ENCODE peak calls at places on chromosomes 7 and 10, in ten cellular contexts. I is upper lobe of right lung, O is H9, B is PC-3, H is keratinocyte, Z is SK-N-SH, R is tibial artery, T is HL-60, N is A549, J is fibroblast of lung. K is an unnamed sample.

GRCh38 chr10:98055875-98056516 is 25.6 kb upstream of the CRTAC1 start:
- DNase-seq in N (no peak), O (peak; percentile 69), J (peak; percentile 14), I (no peak), Z (no peak), R (no peak), T (no peak), B (peak; percentile 31), H (no peak), K (no peak)

GRCh38 chr7:128763541-128763940 is 12.1 kb downstream of the OPN1SW start:
- DNase-seq in I (no peak), O (no peak), T (no peak), Z (no peak), R (no peak), N (no peak), H (no peak), B (no peak), J (peak; percentile 24), K (no peak)

GRCh38 chr10:53236941-53237340 is 464.4 kb upstream of the MBL2 start:
- DNase-seq in J (no peak), R (no peak), I (no peak), O (no peak), N (no peak), Z (no peak), T (no peak), H (no peak), B (peak; percentile 62), K (no peak)

GRCh38 chr10:122232781-122233180 is 38.3 kb upstream of the BTBD16 start:
- DNase-seq in J (peak; percentile 38), I (no peak), H (no peak), R (no peak), B (peak; percentile 64), T (no peak), Z (no peak), O (no peak), N (no peak), K (peak; percentile 61)

GRCh38 chr10:83753490-83753889 is 385.8 kb upstream of the GHITM start:
- DNase-seq in T (no peak), H (no peak), R (no peak), I (no peak), O (no peak), Z (no peak), N (no peak), B (no peak), J (no peak), K (no peak)

GRCh38 chr10:12633776-12634390 is 284.5 kb downstream of the CAMK1D start:
- DNase-seq in Z (no peak), I (no peak), H (no peak), O (no peak), R (no peak), B (no peak), T (no peak), J (no peak), N (no peak), K (no peak)

GRCh38 chr7:54796150-54796549 is 37.1 kb upstream of the SEC61G start:
- DNase-seq in B (no peak), H (no peak), I (no peak), T (no peak), N (no peak), O (no peak), J (no peak), Z (no peak), R (no peak), K (no peak)

GRCh38 chr7:18655969-18656761 is 160.6 kb downstream of the HDAC9 start:
- DNase-seq in I (no peak), J (no peak), T (no peak), N (no peak), Z (no peak), B (no peak), O (no peak), H (no peak), R (no peak), K (no peak)

GRCh38 chr10:71748671-71749191 is 24.6 kb downstream of the VSIR start:
- DNase-seq in H (no peak), I (peak; percentile 82), B (no peak), Z (peak; percentile 55), R (peak; percentile 86), O (peak; percentile 57), T (peak; percentile 98), N (no peak), J (no peak), K (no peak)

GRCh38 chr10:14879801-14880193 is 1.1 kb downstream of the SUV39H2 start:
- DNase-seq in Z (peak; percentile 25), T (no peak), O (no peak), H (no peak), N (no peak), J (no peak), R (no peak), I (no peak), B (no peak), K (no peak)

GRCh38 chr7:33905389-33906032 is at the start of gene BMPER:
- DNase-seq in T (no peak), H (no peak), I (peak; percentile 67), R (peak; percentile 63), J (peak; percentile 37), O (peak; percentile 82), N (peak; percentile 47), Z (peak; percentile 79), B (peak; percentile 14), K (no peak)

GRCh38 chr10:113544392-113544791 is 8.5 kb upstream of the HABP2 start:
- DNase-seq in T (no peak), R (no peak), N (no peak), H (no peak), B (no peak), O (no peak), J (no peak), Z (no peak), I (no peak), K (no peak)

GRCh38 chr10:113539789-113540188 is 13.1 kb upstream of the HABP2 start:
- DNase-seq in R (no peak), Z (no peak), O (no peak), I (no peak), J (peak; percentile 67), T (no peak), H (no peak), N (no peak), B (peak; percentile 67), K (no peak)

GRCh38 chr10:113540845-113541553 is 11.9 kb upstream of the HABP2 start:
- DNase-seq in O (no peak), N (no peak), H (no peak), R (no peak), B (peak; percentile 22), I (no peak), Z (no peak), J (no peak), T (no peak), K (no peak)

GRCh38 chr10:113543455-113543955 is 9.3 kb upstream of the HABP2 start:
- DNase-seq in T (no peak), Z (no peak), B (no peak), O (no peak), I (no peak), N (no peak), J (no peak), R (no peak), H (no peak), K (no peak)

GRCh38 chr10:113541554-113541902 is 11.3 kb upstream of the HABP2 start:
- DNase-seq in B (no peak), O (no peak), H (no peak), T (no peak), J (no peak), I (no peak), Z (no peak), R (no peak), N (no peak), K (no peak)
- H3K27ac ChIP-seq in B (no peak overlapping the region), O (no peak overlapping the region), H (no peak overlapping the region), T (no peak overlapping the region), J (no peak overlapping the region), I (no peak overlapping the region), Z (no peak overlapping the region), R (no peak overlapping the region), N (no peak overlapping the region), K (no peak overlapping the region)

GRCh38 chr7:1812693-1813393 is 142.8 kb downstream of the ELFN1 start:
- DNase-seq in T (no peak), J (no peak), Z (peak; percentile 95), O (no peak), I (peak; percentile 59), R (peak; percentile 58), N (no peak), H (no peak), B (no peak), K (no peak)

GRCh38 chr7:1813394-1814088 is 143.5 kb downstream of the ELFN1 start:
- DNase-seq in I (peak; percentile 55), O (no peak), N (no peak), J (no peak), H (no peak), B (no peak), T (no peak), R (peak; percentile 54), Z (peak; percentile 54), K (no peak)

GRCh38 chr7:1810521-1810920 is 140.4 kb downstream of the ELFN1 start:
- DNase-seq in O (no peak), H (no peak), J (no peak), I (peak; percentile 25), N (no peak), Z (no peak), B (no peak), T (no peak), R (peak; percentile 25), K (no peak)

GRCh38 chr7:1810961-1811849 is 141.1 kb downstream of the ELFN1 start:
- DNase-seq in N (no peak), I (peak; percentile 39), B (no peak), R (peak; percentile 54), H (no peak), T (peak; percentile 63), J (peak; percentile 20), Z (no peak), O (no peak), K (no peak)

GRCh38 chr7:1811850-1812692 is 142.0 kb downstream of the ELFN1 start:
- DNase-seq in O (no peak), R (peak; percentile 51), Z (peak; percentile 90), B (peak; percentile 6), N (peak; percentile 27), T (peak; percentile 26), H (peak; percentile 2), I (peak; percentile 55), J (no peak), K (no peak)
- TF ChIP-seq CTCF in O (peak; percentile 63), R (no peak), Z (peak; percentile 5), B (peak; percentile 27), N (peak; percentile 54), T (peak; percentile 19), H (peak; percentile 39), I (peak; percentile 39), J (peak; percentile 14), K (peak; percentile 15)

GRCh38 chr7:133436014-133436428 is 183.1 kb downstream of the EXOC4 start:
- DNase-seq in J (peak; percentile 77), H (no peak), T (no peak), O (no peak), B (no peak), Z (no peak), I (no peak), R (no peak), N (no peak), K (peak; percentile 62)
- H3K27ac ChIP-seq in J (no peak overlapping the region), H (peak overlapping the region; percentile 23), T (no peak overlapping the region), O (no peak overlapping the region), B (no peak overlapping the region), Z (peak overlapping the region; percentile 92), I (no peak overlapping the region), R (no peak overlapping the region), N (peak overlapping the region; percentile 55), K (peak overlapping the region; percentile 82)

DNA sequence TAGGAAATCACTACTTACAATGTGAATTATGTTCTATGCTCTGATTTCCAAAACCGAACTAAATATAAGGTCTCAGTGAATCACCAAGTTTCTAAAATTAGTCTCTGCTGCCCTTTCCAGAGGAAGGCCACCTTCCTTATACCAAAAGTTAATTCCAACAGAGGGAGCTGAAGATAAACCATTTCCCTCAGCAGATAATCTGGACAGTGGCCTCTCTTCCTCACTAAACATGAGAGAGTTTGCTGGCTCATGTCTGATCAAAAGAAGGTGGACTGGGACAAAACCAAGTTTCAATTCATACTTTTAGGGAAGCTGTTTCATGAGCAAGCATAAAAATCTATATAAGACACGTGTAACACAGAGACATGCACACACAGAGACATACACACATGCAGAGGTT is 6.4 kb downstream of the FEZF1 start:
- DNase-seq in H (no peak), R (no peak), O (no peak), J (no peak), B (no peak), N (no peak), Z (no peak), I (no peak), T (no peak), K (no peak)
- TF ChIP-seq CTCF in H (no peak), R (no peak), O (no peak), J (no peak), B (no peak), N (no peak), Z (no peak), I (no peak), T (no peak), K (no peak)